ENCODE peak calls at places on chromosomes 11 and 22, in five cellular contexts. D, S, W, G and Z are unnamed samples.

GRCh38 chr11:64378335-64378884 is 19.4 kb downstream of the RPS6KA4 start:
- DNase-seq in D (no peak), S (no peak), W (no peak), G (no peak), Z (no peak)

GRCh38 chr11:70547386-70547785 is 149.1 kb downstream of the CTTN start:
- DNase-seq in D (no peak), S (no peak), W (no peak), G (no peak), Z (no peak)

GRCh38 chr11:46649180-46649738 is 31.9 kb downstream of the ATG13 start:
- DNase-seq in D (no peak), S (no peak), W (no peak), G (no peak), Z (no peak)

GRCh38 chr22:35839811-35840739 is 122.4 kb downstream of the APOL5 start:
- DNase-seq in D (no peak), S (peak), W (no peak), G (peak), Z (peak)

GRCh38 chr11:83195176-83195531 is 1.6 kb downstream of the ANKRD42 start:
- DNase-seq in D (peak), S (peak), W (no peak), G (no peak), Z (no peak)

GRCh38 chr11:16296243-16296642 is 60.1 kb downstream of the SOX6 start:
- DNase-seq in D (no peak), S (no peak), W (no peak), G (no peak), Z (no peak)

GRCh38 chr11:34860518-34860917 is 55.7 kb downstream of the APIP start:
- DNase-seq in D (no peak), S (no peak), W (no peak), G (no peak), Z (no peak)

GRCh38 chr11:67400942-67401494 is 640 bp downstream of the PPP1CA start:
- DNase-seq in D (no peak), S (no peak), W (no peak), G (no peak), Z (no peak)

GRCh38 chr22:44453441-44454112 is 44.5 kb downstream of the RTL6 start:
- DNase-seq in D (no peak), S (no peak), W (no peak), G (no peak), Z (no peak)

GRCh38 chr11:3905080-3905953 is 49.9 kb downstream of the STIM1 start:
- DNase-seq in D (peak), S (peak), W (no peak), G (no peak), Z (no peak)

GRCh38 chr11:849951-850776 is 7.5 kb downstream of the TSPAN4 start:
- DNase-seq in D (no peak), S (no peak), W (no peak), G (no peak), Z (no peak)

GRCh38 chr11:122882809-122883681 is 486 bp downstream of the JHY start:
- DNase-seq in D (peak), S (peak), W (peak), G (peak), Z (peak)

GRCh38 chr11:40722179-40722795 is 737.2 kb downstream of the LRRC4C start:
- DNase-seq in D (peak), S (peak), W (no peak), G (no peak), Z (no peak)

GRCh38 chr22:43293661-43294392 is 49.3 kb downstream of the SCUBE1 start:
- DNase-seq in D (no peak), S (peak), W (no peak), G (peak), Z (peak)

GRCh38 chr11:1701041-1701807 is 4.2 kb downstream of the KRTAP5-6 start:
- DNase-seq in D (no peak), S (peak), W (no peak), G (no peak), Z (no peak)

GRCh38 chr11:65546217-65546958 is 11.8 kb downstream of the LTBP3 start:
- DNase-seq in D (peak), S (peak), W (peak), G (peak), Z (peak)

GRCh38 chr11:57150454-57150917 is 31.3 kb upstream of the LRRC55 start:
- DNase-seq in D (no peak), S (no peak), W (no peak), G (no peak), Z (no peak)

GRCh38 chr11:45163956-45164575 is 17.6 kb downstream of the PRDM11 start:
- DNase-seq in D (no peak), S (peak), W (no peak), G (no peak), Z (no peak)

GRCh38 chr11:98566978-98567377 is 453.8 kb upstream of the CNTN5 start:
- DNase-seq in D (no peak), S (no peak), W (no peak), G (no peak), Z (no peak)

GRCh38 chr11:131710511-131710910 is 340.1 kb downstream of the NTM start:
- DNase-seq in D (no peak), S (no peak), W (no peak), G (no peak), Z (no peak)

GRCh38 chr11:26613759-26614158 is 41.7 kb upstream of the MUC15 start:
- DNase-seq in D (no peak), S (no peak), W (no peak), G (no peak), Z (no peak)

GRCh38 chr22:31948002-31948401 is 3.7 kb downstream of the YWHAH start:
- DNase-seq in D (no peak), S (no peak), W (no peak), G (no peak), Z (no peak)